ENCODE peak calls at places on chromosomes 11 and 22, in eight cellular contexts. K is AG09309; O is ELR; R is GM23338; C is WERI-Rb-1; P is NCI-H526 treated with DMSO at 0.1 percent for 48 hours; L is neural progenitor cell; A is CD4-positive, alpha-beta memory T cell. Q is an unnamed sample.
A peak's percentile ranks its signal among the peaks of the same experiment; 100 is the strongest.

GRCh38 chr11:130118636-130119387 is 40.8 kb upstream of the ST14 start:
- DNase-seq in K (no peak), O (no peak), R (no peak), C (no peak), P (no peak), L (no peak), A (peak; percentile 35), Q (no peak)

GRCh38 chr11:69461272-69461962 is 20.0 kb upstream of the LINC01488 start:
- DNase-seq in K (no peak), O (no peak), R (no peak), C (no peak), P (no peak), L (no peak), A (no peak), Q (no peak)

GRCh38 chr11:45929486-45930030 is 7.1 kb downstream of the LARGE2 start:
- DNase-seq in K (no peak), O (peak; percentile 46), R (no peak), C (no peak), P (no peak), L (no peak), A (no peak), Q (no peak)

GRCh38 chr11:11313902-11314692 is 39.0 kb downstream of the CSNK2A3 start:
- DNase-seq in K (no peak), O (no peak), R (no peak), C (no peak), P (no peak), L (no peak), A (no peak), Q (no peak)

GRCh38 chr22:49427341-49427740 is 400.3 kb downstream of the BRD1 start:
- DNase-seq in K (no peak), O (no peak), R (no peak), C (no peak), P (no peak), L (no peak), A (no peak), Q (no peak)

GRCh38 chr11:30983810-30984441 is 385.6 kb downstream of the DCDC1 start:
- DNase-seq in K (no peak), O (no peak), R (no peak), C (no peak), P (no peak), L (peak; percentile 24), A (no peak), Q (no peak)

GRCh38 chr22:47012589-47013365 is 250.3 kb downstream of the TBC1D22A start:
- DNase-seq in K (peak; percentile 52), O (peak; percentile 74), R (peak; percentile 50), C (no peak), P (no peak), L (no peak), A (no peak), Q (no peak)

GRCh38 chr22:46671824-46672432 is 51.7 kb downstream of the GRAMD4 start:
- DNase-seq in K (no peak), O (no peak), R (no peak), C (no peak), P (no peak), L (no peak), A (no peak), Q (no peak)

GRCh38 chr11:66859686-66860448 is 3.0 kb downstream of the LRFN4 start:
- DNase-seq in K (no peak), O (no peak), R (no peak), C (no peak), P (no peak), L (no peak), A (no peak), Q (no peak)

GRCh38 chr11:16170448-16170847 is 185.9 kb downstream of the SOX6 start:
- DNase-seq in K (no peak), O (no peak), R (no peak), C (no peak), P (no peak), L (no peak), A (no peak), Q (no peak)

GRCh38 chr22:31162015-31162765 is 2.2 kb downstream of the RNF185 start:
- DNase-seq in K (no peak), O (peak; percentile 32), R (no peak), C (no peak), P (no peak), L (no peak), A (no peak), Q (no peak)

GRCh38 chr11:62930157-62930556 is 9.0 kb upstream of the CHRM1 start:
- DNase-seq in K (no peak), O (no peak), R (no peak), C (no peak), P (no peak), L (no peak), A (no peak), Q (no peak)

GRCh38 chr22:30306629-30307016 is 17.3 kb upstream of the CASTOR1 start:
- DNase-seq in K (no peak), O (no peak), R (no peak), C (no peak), P (no peak), L (no peak), A (no peak), Q (no peak)

GRCh38 chr22:20008221-20008995 is 8.2 kb downstream of the ARVCF start:
- DNase-seq in K (no peak), O (peak; percentile 8), R (no peak), C (no peak), P (no peak), L (no peak), A (no peak), Q (no peak)

GRCh38 chr11:104164028-104164520 is at the start of gene PDGFD:
- DNase-seq in K (no peak), O (peak; percentile 71), R (peak; percentile 93), C (peak; percentile 80), P (peak; percentile 49), L (peak; percentile 93), A (peak; percentile 8), Q (peak; percentile 52)

GRCh38 chr22:35312198-35313059 is 12.7 kb downstream of the TOM1 start:
- DNase-seq in K (peak; percentile 41), O (peak; percentile 88), R (no peak), C (no peak), P (no peak), L (no peak), A (no peak), Q (peak; percentile 95)

GRCh38 chr22:38870312-38870741 is 1.7 kb downstream of the CBX6 start:
- DNase-seq in K (no peak), O (peak; percentile 90), R (peak; percentile 95), C (peak; percentile 92), P (peak; percentile 59), L (peak; percentile 93), A (peak; percentile 80), Q (no peak)

GRCh38 chr11:77418981-77419592 is 54.8 kb downstream of the PAK1 start:
- DNase-seq in K (no peak), O (no peak), R (no peak), C (no peak), P (no peak), L (no peak), A (no peak), Q (no peak)

GRCh38 chr11:28836285-28837081 is 728.3 kb downstream of the METTL15 start:
- DNase-seq in K (peak; percentile 98), O (peak; percentile 99), R (no peak), C (no peak), P (no peak), L (peak; percentile 66), A (no peak), Q (peak; percentile 98)

GRCh38 chr22:47366026-47366767 is 603.7 kb downstream of the TBC1D22A start:
- DNase-seq in K (no peak), O (no peak), R (no peak), C (peak; percentile 1), P (no peak), L (no peak), A (no peak), Q (no peak)

GRCh38 chr22:42944409-42944808 is 70.5 kb downstream of the PACSIN2 start:
- DNase-seq in K (no peak), O (no peak), R (no peak), C (no peak), P (no peak), L (no peak), A (no peak), Q (no peak)

GRCh38 chr11:69400769-69401590 is 80.5 kb upstream of the LINC01488 start:
- DNase-seq in K (no peak), O (no peak), R (no peak), C (no peak), P (no peak), L (no peak), A (no peak), Q (no peak)

GRCh38 chr11:76962583-76963416 is 71.4 kb upstream of the B3GNT6 start:
- DNase-seq in K (no peak), O (no peak), R (no peak), C (no peak), P (no peak), L (no peak), A (no peak), Q (no peak)

GRCh38 chr11:67261942-67262681 is 4.2 kb upstream of the GRK2 start:
- DNase-seq in K (no peak), O (no peak), R (peak; percentile 60), C (no peak), P (peak; percentile 12), L (no peak), A (no peak), Q (no peak)

GRCh38 chr22:38413085-38414008 is 41.7 kb downstream of the KCNJ4 start:
- DNase-seq in K (no peak), O (no peak), R (no peak), C (peak; percentile 76), P (no peak), L (no peak), A (no peak), Q (no peak)

GRCh38 chr22:41746563-41747400 is 47.5 kb downstream of the MEI1 start:
- DNase-seq in K (peak; percentile 63), O (peak; percentile 90), R (peak; percentile 93), C (peak; percentile 85), P (peak; percentile 3), L (peak; percentile 88), A (peak; percentile 51), Q (peak; percentile 24)

GRCh38 chr11:22338465-22338810 is 257 bp downstream of the SLC17A6 start:
- DNase-seq in K (no peak), O (no peak), R (peak; percentile 68), C (no peak), P (peak; percentile 31), L (peak; percentile 5), A (no peak), Q (no peak)

GRCh38 chr11:134270250-134270714 is 5.9 kb upstream of the GLB1L3 start:
- DNase-seq in K (no peak), O (peak; percentile 31), R (peak; percentile 83), C (peak; percentile 17), P (peak; percentile 22), L (peak; percentile 52), A (peak; percentile 46), Q (no peak)

GRCh38 chr11:86596861-86597632 is 75.4 kb downstream of the ME3 start:
- DNase-seq in K (no peak), O (no peak), R (no peak), C (peak; percentile 81), P (no peak), L (no peak), A (no peak), Q (no peak)

GRCh38 chr11:839875-840617 is 2.3 kb downstream of the POLR2L start:
- DNase-seq in K (no peak), O (peak; percentile 49), R (no peak), C (no peak), P (no peak), L (no peak), A (no peak), Q (no peak)

GRCh38 chr22:17924735-17925727 is 99.3 kb downstream of the MICAL3 start:
- DNase-seq in K (no peak), O (no peak), R (no peak), C (no peak), P (no peak), L (no peak), A (no peak), Q (no peak)